ENCODE peak calls at places on chromosomes 4 and X, in six cellular contexts. Q is neural progenitor cell, R is bronchial epithelial cell, P is GM12878, W is brain microvascular endothelial cell, M is lower lobe of right lung. I is an unnamed sample. For H3K27me3, the result is how much of the 10 kb centered on the place peaks cover.

GRCh38 chr4:73406548-73406875 is 2.4 kb downstream of the ALB start:
- DNase-seq in Q (no peak), R (peak), P (no peak), W (no peak), M (no peak), I (no peak)

GRCh38 chrX:30593435-30594200 is 16.1 kb upstream of the TASL start:
- DNase-seq in Q (no peak), R (no peak), P (no peak), W (no peak), M (no peak), I (no peak)

GRCh38 chr4:147768113-147768512 is 36.2 kb downstream of the ARHGAP10 start:
- DNase-seq in Q (no peak), R (peak), P (no peak), W (peak), M (no peak), I (no peak)

GRCh38 chr4:90121961-90122748 is 5.0 kb upstream of the CCSER1 start:
- DNase-seq in Q (no peak), R (peak), P (no peak), W (no peak), M (no peak), I (no peak)

GRCh38 chr4:53640576-53641459 is 49.5 kb upstream of the LNX1 start:
- DNase-seq in Q (peak), R (no peak), P (peak), W (no peak), M (peak), I (no peak)

GRCh38 chr4:185383451-185383850 is 12.3 kb downstream of the LRP2BP start:
- DNase-seq in Q (no peak), R (peak), P (no peak), W (no peak), M (no peak), I (no peak)

GRCh38 chr4:8239226-8239625 is 30.3 kb upstream of the HTRA3 start:
- DNase-seq in Q (no peak), R (no peak), P (no peak), W (no peak), M (no peak), I (no peak)

GRCh38 chr4:166501941-166502382 is 628.9 kb downstream of the TLL1 start:
- DNase-seq in Q (peak), R (peak), P (no peak), W (peak), M (no peak), I (peak)

GRCh38 chrX:46837543-46838481 is 969 bp downstream of the RP2 start:
- DNase-seq in Q (no peak), R (peak), P (no peak), W (no peak), M (no peak), I (no peak)

GRCh38 chrX:10193587-10193986 is 36.8 kb downstream of the CLCN4 start:
- DNase-seq in Q (no peak), R (no peak), P (no peak), W (no peak), M (no peak), I (no peak)

GRCh38 chr4:122845066-122845465 is 18.4 kb downstream of the FGF2 start:
- DNase-seq in Q (no peak), R (no peak), P (no peak), W (no peak), M (no peak), I (no peak)

GRCh38 chrX:76428243-76429130 is 977 bp downstream of the MAGEE1 start:
- DNase-seq in Q (peak), R (no peak), P (no peak), W (no peak), M (peak), I (peak)

GRCh38 chrX:72526534-72527508 is 45.8 kb downstream of the HDAC8 start:
- DNase-seq in Q (no peak), R (peak), P (no peak), W (peak), M (peak), I (no peak)

GRCh38 chr4:87006531-87007344 is 71.9 kb downstream of the AFF1 start:
- DNase-seq in Q (peak), R (peak), P (peak), W (peak), M (peak), I (peak)

GRCh38 chr4:24229976-24230375 is 340.1 kb upstream of the PPARGC1A start:
- DNase-seq in Q (no peak), R (peak), P (no peak), W (no peak), M (no peak), I (no peak)

GRCh38 chr4:2255501-2256155 is 6.3 kb downstream of the MXD4 start:
- DNase-seq in Q (no peak), R (no peak), P (no peak), W (no peak), M (peak), I (peak)

GRCh38 chrX:19156223-19156622 is 34.0 kb upstream of the ADGRG2 start:
- DNase-seq in Q (peak), R (peak), P (no peak), W (no peak), M (no peak), I (peak)

GRCh38 chr4:29970626-29971025 is 749.5 kb upstream of the PCDH7 start:
- DNase-seq in Q (peak), R (peak), P (no peak), W (no peak), M (no peak), I (peak)

GRCh38 chrX:51144828-51145442 is 187.7 kb upstream of the NUDT10 start:
- DNase-seq in Q (peak), R (peak), P (peak), W (peak), M (no peak), I (peak)

GRCh38 chrX:64187762-64188150 is 17.8 kb downstream of the AMER1 start:
- DNase-seq in Q (no peak), R (no peak), P (no peak), W (no peak), M (no peak), I (peak)

GRCh38 chr4:19940861-19941260 is 310.8 kb upstream of the SLIT2 start:
- DNase-seq in Q (no peak), R (no peak), P (no peak), W (no peak), M (no peak), I (no peak)

GRCh38 chr4:79083406-79084010 is 144.3 kb upstream of the PAQR3 start:
- DNase-seq in Q (peak), R (no peak), P (no peak), W (no peak), M (no peak), I (peak)
- H3K4me3 ChIP-seq in Q (no peak), R (no peak), P (no peak), W (no peak), M (no peak), I (no peak)

GRCh38 chr4:5979981-5980380 is 38.2 kb downstream of the C4orf50 start:
- DNase-seq in Q (peak), R (no peak), P (no peak), W (no peak), M (no peak), I (peak)
- H3K27me3 ChIP-seq in Q (under half), R (under half), P (under half), W (under half), M (under half), I (under half)

GRCh38 chr4:51931461-51931860 is 88.5 kb downstream of the DCUN1D4 start:
- DNase-seq in Q (no peak), R (no peak), P (no peak), W (no peak), M (no peak), I (no peak)
- H3K4me3 ChIP-seq in Q (no peak), R (no peak), P (no peak), W (no peak), M (no peak), I (no peak)

GRCh38 chrX:33082371-33082770 is 129.0 kb downstream of the DMD start:
- DNase-seq in Q (no peak), R (no peak), P (no peak), W (no peak), M (no peak), I (no peak)
- H3K27me3 ChIP-seq in Q (under half), R (under half), P (under half), W (under half), M (under half), I (under half)